ENCODE peak calls at places on chromosome 7, in seven cellular contexts. C, V, J, G, R, K and A are unnamed samples.

GRCh38 chr7:87926581-87927461 is 7.2 kb upstream of the ADAM22 start:
- DNase-seq in V (no peak), R (no peak), C (no peak), J (no peak), G (peak), K (no peak), A (no peak)

GRCh38 chr7:80278737-80279136 is 144.1 kb downstream of the GNAI1 start:
- DNase-seq in R (peak), G (no peak), V (no peak), J (no peak), K (no peak), C (no peak), A (no peak)

GRCh38 chr7:112481337-112481736 is 546 bp downstream of the LSMEM1 start:
- DNase-seq in C (peak), V (no peak), K (no peak), G (peak), J (no peak), R (no peak), A (no peak)

GRCh38 chr7:5456420-5456819 is 32.8 kb upstream of the TNRC18 start:
- DNase-seq in J (no peak), G (no peak), R (no peak), K (no peak), V (no peak), C (no peak), A (no peak)

GRCh38 chr7:84553711-84554110 is 359.1 kb upstream of the SEMA3A start:
- DNase-seq in G (no peak), K (no peak), V (no peak), J (no peak), R (no peak), C (no peak), A (no peak)

GRCh38 chr7:121909721-121910359 is 36.9 kb downstream of the PTPRZ1 start:
- DNase-seq in V (no peak), G (no peak), K (no peak), R (no peak), J (no peak), C (peak), A (no peak)

GRCh38 chr7:38630720-38631673 is at the start of gene AMPH:
- DNase-seq in C (peak), J (peak), G (peak), V (no peak), R (peak), K (no peak), A (no peak)

GRCh38 chr7:158266817-158267736 is 320.5 kb downstream of the PTPRN2 start:
- DNase-seq in J (no peak), R (no peak), K (no peak), C (no peak), G (no peak), V (peak), A (peak)

GRCh38 chr7:42900842-42901241 is 11.0 kb downstream of the C7orf25 start:
- DNase-seq in R (no peak), V (no peak), J (no peak), K (no peak), C (no peak), G (no peak), A (no peak)

GRCh38 chr7:732094-732541 is 5.0 kb upstream of the PRKAR1B start:
- DNase-seq in G (peak), J (peak), R (no peak), V (peak), K (peak), C (peak), A (no peak)

GRCh38 chr7:140920745-140921144 is 4.0 kb downstream of the BRAF start:
- DNase-seq in C (no peak), V (no peak), J (no peak), R (no peak), G (no peak), K (no peak), A (no peak)

GRCh38 chr7:104530243-104530642 is 201.8 kb downstream of the LHFPL3 start:
- DNase-seq in R (no peak), J (no peak), C (no peak), G (no peak), K (no peak), V (no peak), A (no peak)

GRCh38 chr7:538764-539685 is 19.4 kb upstream of the PDGFA start:
- DNase-seq in R (no peak), C (no peak), J (no peak), K (peak), G (no peak), V (peak), A (peak)

GRCh38 chr7:128080169-128080568 is 48.9 kb upstream of the LRRC4 start:
- DNase-seq in K (no peak), G (no peak), J (no peak), R (no peak), V (no peak), C (no peak), A (no peak)

GRCh38 chr7:2632717-2633537 is 1.1 kb downstream of the TTYH3 start:
- DNase-seq in V (peak), C (peak), G (peak), J (peak), R (peak), K (no peak), A (peak)

GRCh38 chr7:157870644-157871290 is 534.0 kb downstream of the DNAJB6 start:
- DNase-seq in G (no peak), K (no peak), R (no peak), V (no peak), J (no peak), C (no peak), A (no peak)

GRCh38 chr7:131329176-131329570 is 1.5 kb downstream of the MKLN1 start:
- DNase-seq in C (peak), V (no peak), K (no peak), R (peak), J (no peak), G (no peak), A (no peak)

GRCh38 chr7:45181286-45181960 is 23.8 kb downstream of the RAMP3 start:
- DNase-seq in K (no peak), R (no peak), G (no peak), V (peak), J (no peak), C (no peak), A (no peak)

GRCh38 chr7:24926623-24927539 is 53.1 kb downstream of the OSBPL3 start:
- DNase-seq in V (no peak), K (peak), R (peak), C (peak), J (no peak), G (peak), A (no peak)

GRCh38 chr7:4069268-4070095 is 612.6 kb upstream of the FOXK1 start:
- DNase-seq in R (no peak), C (no peak), G (no peak), K (no peak), J (peak), V (no peak), A (no peak)

GRCh38 chr7:150753826-150754603 is 16.8 kb downstream of the GIMAP5 start:
- DNase-seq in K (no peak), V (no peak), C (no peak), J (peak), R (peak), G (no peak), A (no peak)

GRCh38 chr7:45183711-45184210 is 26.2 kb downstream of the RAMP3 start:
- DNase-seq in J (no peak), V (peak), K (no peak), R (no peak), C (no peak), G (no peak), A (no peak)

GRCh38 chr7:133020501-133020900 is 61.4 kb downstream of the CHCHD3 start:
- DNase-seq in G (peak), C (no peak), K (no peak), R (no peak), V (no peak), J (no peak), A (no peak)

GRCh38 chr7:141144921-141145629 is 71.2 kb downstream of the TMEM178B start:
- DNase-seq in K (no peak), R (no peak), V (no peak), G (no peak), C (peak), J (no peak), A (no peak)

GRCh38 chr7:9181356-9181755 is 747.9 kb downstream of the NXPH1 start:
- DNase-seq in V (no peak), K (no peak), G (no peak), R (no peak), J (no peak), C (no peak), A (no peak)

GRCh38 chr7:131800008-131800407 is 243.6 kb upstream of the PODXL start:
- DNase-seq in K (no peak), J (no peak), V (no peak), R (no peak), C (no peak), G (no peak), A (no peak)

GRCh38 chr7:97752215-97752614 is 20.3 kb downstream of the TAC1 start:
- DNase-seq in C (no peak), J (no peak), G (no peak), K (no peak), R (no peak), V (no peak), A (no peak)

GRCh38 chr7:1028044-1028770 is 16.1 kb upstream of the GPR146 start:
- DNase-seq in R (peak), J (peak), K (peak), G (peak), C (peak), V (peak), A (peak)

GRCh38 chr7:13327669-13328068 is 640.2 kb downstream of the ARL4A start:
- DNase-seq in V (no peak), C (peak), G (peak), J (no peak), R (peak), K (no peak), A (no peak)

GRCh38 chr7:51304729-51305128 is 11.9 kb downstream of the COBL start:
- DNase-seq in V (no peak), C (no peak), R (no peak), J (no peak), G (no peak), K (no peak), A (no peak)

DNA sequence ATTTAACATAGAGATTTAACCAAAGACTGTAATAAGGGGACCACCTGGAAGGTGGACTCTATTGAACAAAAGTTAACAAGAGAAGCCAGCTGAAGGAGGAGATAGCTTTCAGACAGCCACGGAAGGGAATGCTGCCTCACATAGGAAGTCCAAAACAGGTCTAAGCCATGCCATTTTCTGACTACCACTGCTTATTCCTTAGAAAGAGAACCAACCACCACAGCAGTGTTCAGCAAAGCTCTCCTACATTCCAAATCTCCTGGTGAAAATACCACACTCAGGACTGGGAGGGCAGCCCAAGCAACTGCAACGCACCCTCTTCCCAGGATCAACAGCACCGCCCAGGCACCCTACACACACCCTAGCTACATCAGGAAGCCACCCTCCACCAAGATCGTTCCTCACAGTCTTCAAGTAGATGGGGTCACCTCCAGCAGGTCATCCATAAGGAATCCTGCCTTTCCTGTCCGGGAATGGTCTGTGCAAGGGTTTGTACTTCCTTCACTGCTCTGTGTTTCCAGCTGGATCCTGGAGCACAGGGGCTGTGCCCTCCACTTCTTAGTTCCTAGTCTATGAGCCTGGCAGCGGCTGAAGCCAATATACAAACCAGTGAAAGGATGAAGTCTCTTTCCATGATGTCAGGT is 2.5 kb downstream of the KIAA1549 start:
- DNase-seq in R (no peak), K (peak), G (no peak), C (no peak), V (no peak), J (peak), A (no peak)
- H3K4me3 ChIP-seq in R (no peak), K (no peak), G (no peak), C (no peak), V (no peak), J (no peak), A (no peak)

GRCh38 chr7:105617280-105618015 is 36.2 kb upstream of the EFCAB10 start:
- DNase-seq in C (no peak), V (peak), G (no peak), J (peak), R (no peak), K (no peak), A (no peak)
- H3K4me3 ChIP-seq in C (no peak), V (no peak), G (no peak), J (no peak), R (no peak), K (no peak), A (no peak)

DNA sequence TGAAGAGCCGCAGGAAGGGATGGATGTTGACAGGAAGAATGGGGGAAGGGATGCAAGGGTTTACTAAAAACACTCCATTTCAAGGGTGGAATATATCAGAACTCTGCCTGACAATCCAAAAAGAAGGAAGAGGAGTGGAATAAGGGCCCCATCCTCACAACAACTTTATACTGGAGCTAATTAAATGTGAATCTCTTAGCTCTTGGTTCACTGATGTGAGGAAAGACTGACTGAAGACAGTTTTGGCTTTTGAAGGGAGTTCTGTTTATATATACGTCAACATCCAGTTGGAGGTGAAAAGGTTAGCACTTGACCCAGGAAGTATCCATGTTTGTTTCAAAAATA is 3.1 kb downstream of the HOXA1 start:
- DNase-seq in C (no peak), J (no peak), K (no peak), R (no peak), G (no peak), V (no peak), A (no peak)
- H3K4me3 ChIP-seq in C (no peak), J (no peak), K (no peak), R (no peak), G (no peak), V (no peak), A (no peak)

GRCh38 chr7:100591596-100591995 is 5.5 kb downstream of the FBXO24 start:
- DNase-seq in G (no peak), K (no peak), V (no peak), J (no peak), R (no peak), C (no peak), A (no peak)

GRCh38 chr7:100588438-100588837 is 2.3 kb downstream of the FBXO24 start:
- DNase-seq in C (peak), J (peak), G (no peak), R (peak), V (no peak), K (no peak), A (no peak)

GRCh38 chr7:100589341-100589935 is 3.3 kb downstream of the FBXO24 start:
- DNase-seq in J (no peak), G (no peak), V (no peak), K (no peak), R (no peak), C (no peak), A (no peak)

GRCh38 chr7:100586266-100587025 is at the start of gene FBXO24:
- DNase-seq in C (peak), R (peak), K (peak), J (peak), V (peak), G (peak), A (peak)

DNA sequence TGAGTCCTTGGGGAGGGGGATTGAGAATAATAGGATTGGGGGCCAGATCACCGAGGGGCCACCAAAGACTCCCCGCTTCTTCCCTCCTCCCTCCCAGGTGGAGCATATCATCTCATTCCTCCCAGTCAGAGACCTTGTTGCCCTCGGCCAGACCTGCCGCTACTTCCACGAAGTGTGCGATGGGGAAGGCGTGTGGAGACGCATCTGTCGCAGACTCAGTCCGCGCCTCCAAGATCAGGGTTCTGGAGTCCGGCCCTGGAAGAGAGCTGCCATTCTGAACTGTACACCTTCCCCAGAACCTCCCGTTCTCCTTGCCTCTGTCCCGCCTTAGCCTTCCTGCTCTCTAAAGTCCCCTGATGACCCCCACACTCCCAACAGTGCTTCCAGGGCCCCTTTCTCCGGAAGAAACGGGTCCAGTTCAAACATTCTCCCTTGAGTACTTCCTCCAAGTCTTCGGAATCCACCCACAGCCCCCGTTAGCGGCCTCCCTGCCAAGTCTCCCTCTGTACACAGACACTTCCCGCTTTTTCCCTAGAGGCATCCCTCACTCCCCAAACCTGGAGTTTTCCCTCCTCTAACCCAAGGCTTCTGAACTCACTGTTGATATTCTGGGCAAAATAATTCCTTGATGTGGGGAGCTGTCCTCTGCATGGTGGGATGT is 4.1 kb downstream of the FBXO24 start:
- DNase-seq in C (no peak), V (peak), K (no peak), G (no peak), R (no peak), J (no peak), A (no peak)
- H3K4me3 ChIP-seq in C (no peak), V (no peak), K (no peak), G (no peak), R (no peak), J (no peak), A (no peak)

DNA sequence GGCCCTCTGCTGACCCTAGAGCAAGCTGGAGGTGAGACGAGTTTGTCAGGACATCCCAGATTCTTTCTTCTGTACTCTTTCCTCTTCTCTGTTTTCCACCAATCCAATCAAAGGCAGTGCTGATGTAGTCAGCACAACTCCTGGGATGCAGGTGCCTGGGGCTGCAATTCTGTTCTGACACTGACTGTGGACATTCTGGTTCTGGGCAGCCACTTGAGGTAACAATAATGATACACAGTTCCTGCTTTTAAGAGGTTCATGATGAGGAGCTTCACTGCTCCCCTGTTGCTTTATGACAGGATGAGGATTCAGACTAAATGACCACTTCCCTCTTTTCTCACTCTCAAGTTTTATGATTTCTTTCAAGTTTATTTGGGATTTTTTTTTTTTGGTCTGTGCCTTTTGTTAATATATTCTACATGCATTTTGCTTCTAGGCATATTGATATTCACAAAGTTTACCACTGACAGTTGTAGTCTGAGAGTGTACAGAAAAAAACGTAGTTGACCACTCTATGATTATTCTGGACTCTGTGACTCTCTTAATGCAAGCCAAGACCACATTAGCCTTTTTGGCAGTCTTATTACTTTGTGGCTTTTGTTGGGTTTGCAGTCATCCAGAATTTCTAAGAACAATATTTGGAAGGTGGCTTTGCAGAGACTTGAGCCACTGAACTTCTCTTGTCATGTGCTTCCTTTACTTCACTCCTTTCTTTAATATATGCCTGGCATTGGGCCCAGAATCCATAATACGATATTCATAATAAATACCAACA is 247.6 kb downstream of the AUTS2 start:
- DNase-seq in J (no peak), V (no peak), K (no peak), R (no peak), C (no peak), G (no peak), A (no peak)
- H3K4me3 ChIP-seq in J (no peak), V (no peak), K (no peak), R (no peak), C (no peak), G (no peak), A (no peak)

GRCh38 chr7:95592570-95592969 is 3.7 kb downstream of the PDK4 start:
- DNase-seq in G (no peak), R (no peak), V (no peak), J (no peak), C (no peak), K (no peak), A (no peak)

GRCh38 chr7:95593343-95593742 is 3.0 kb downstream of the PDK4 start:
- DNase-seq in J (no peak), G (no peak), V (no peak), R (no peak), K (no peak), C (no peak), A (no peak)

GRCh38 chr7:95596183-95597135 is at the start of gene PDK4:
- DNase-seq in C (peak), J (peak), K (peak), R (peak), V (peak), G (peak), A (peak)

GRCh38 chr7:95595825-95596182 is 512 bp downstream of the PDK4 start:
- DNase-seq in R (peak), J (no peak), K (no peak), V (no peak), G (peak), C (no peak), A (no peak)

GRCh38 chr7:95594185-95594584 is 2.1 kb downstream of the PDK4 start:
- DNase-seq in V (no peak), J (no peak), G (no peak), R (no peak), K (no peak), C (no peak), A (no peak)
- H3K4me3 ChIP-seq in V (peak), J (no peak), G (no peak), R (no peak), K (no peak), C (peak), A (no peak)

GRCh38 chr7:98777051-98777450 is 92.8 kb downstream of the TMEM130 start:
- DNase-seq in J (no peak), V (no peak), K (no peak), C (no peak), G (no peak), R (no peak), A (peak)

GRCh38 chr7:98774893-98775292 is 94.9 kb downstream of the TMEM130 start:
- DNase-seq in C (no peak), K (no peak), G (no peak), J (no peak), V (no peak), R (no peak), A (no peak)

GRCh38 chr7:98771519-98772241 is 98.1 kb downstream of the TMEM130 start:
- DNase-seq in K (no peak), V (no peak), G (peak), R (peak), C (peak), J (no peak), A (peak)

DNA sequence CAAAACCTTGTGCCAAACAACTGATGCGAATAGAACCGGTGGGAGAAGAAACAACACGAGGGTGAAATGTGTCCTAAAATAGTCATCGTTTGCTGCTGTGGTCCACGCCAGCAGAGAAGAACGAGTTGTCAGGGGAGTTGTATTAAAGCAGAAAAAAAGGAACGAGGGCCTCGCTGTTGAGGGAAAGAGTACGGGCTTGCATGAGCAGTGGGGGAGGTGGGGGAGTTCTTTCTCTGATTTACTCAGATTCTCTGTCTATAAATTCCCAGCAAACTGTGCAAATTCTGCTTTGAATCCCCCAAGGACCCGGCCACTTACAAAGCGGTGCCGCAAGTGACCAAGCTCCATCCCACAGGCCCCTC is 97.6 kb downstream of the TMEM130 start:
- DNase-seq in J (no peak), G (no peak), C (no peak), K (no peak), V (no peak), R (no peak), A (no peak)
- H3K4me3 ChIP-seq in J (no peak), G (no peak), C (no peak), K (no peak), V (no peak), R (no peak), A (no peak)